ENCODE peak calls at places on chromosomes 4 and X, in six cellular contexts. G, V, W, Y, P and J are unnamed samples.
A peak's percentile ranks its signal among the peaks of the same experiment; 100 is the strongest.

GRCh38 chr4:94508256-94508655 is 56.5 kb downstream of the PDLIM5 start:
- DNase-seq in G (no peak), V (no peak), W (no peak), Y (no peak), P (peak; percentile 55), J (no peak)

GRCh38 chrX:22081475-22082092 is 49.5 kb downstream of the PHEX start:
- DNase-seq in G (no peak), V (peak; percentile 57), W (no peak), Y (peak; percentile 63), P (peak; percentile 73), J (peak; percentile 16)

GRCh38 chr4:138949866-138950265 is 65.7 kb upstream of the NOCT start:
- DNase-seq in G (no peak), V (no peak), W (no peak), Y (no peak), P (no peak), J (no peak)

GRCh38 chr4:102061133-102061532 is 270.6 kb downstream of the BANK1 start:
- DNase-seq in G (no peak), V (no peak), W (no peak), Y (no peak), P (no peak), J (no peak)

GRCh38 chr4:76585897-76586360 is 150.9 kb downstream of the SHROOM3 start:
- DNase-seq in G (peak; percentile 92), V (peak; percentile 93), W (no peak), Y (peak; percentile 94), P (no peak), J (peak; percentile 71)

GRCh38 chr4:7719354-7720174 is 220.1 kb downstream of the AFAP1 start:
- DNase-seq in G (no peak), V (peak; percentile 80), W (no peak), Y (peak; percentile 79), P (peak; percentile 29), J (no peak)

GRCh38 chr4:6763330-6763851 is 19.1 kb upstream of the KIAA0232 start:
- DNase-seq in G (peak; percentile 67), V (no peak), W (no peak), Y (peak; percentile 55), P (no peak), J (no peak)

GRCh38 chr4:20127626-20128025 is 124.1 kb upstream of the SLIT2 start:
- DNase-seq in G (no peak), V (no peak), W (no peak), Y (no peak), P (peak; percentile 2), J (peak; percentile 35)

GRCh38 chr4:7312691-7313090 is 120.4 kb downstream of the SORCS2 start:
- DNase-seq in G (no peak), V (no peak), W (no peak), Y (no peak), P (no peak), J (no peak)

GRCh38 chr4:108881190-108881589 is 118.3 kb upstream of the ETNPPL start:
- DNase-seq in G (no peak), V (no peak), W (peak; percentile 31), Y (no peak), P (peak; percentile 44), J (peak; percentile 98)

GRCh38 chrX:66632473-66632872 is 6.4 kb downstream of the EDA2R start:
- DNase-seq in G (no peak), V (no peak), W (no peak), Y (no peak), P (no peak), J (peak; percentile 24)

GRCh38 chr4:83438719-83439118 is 16.9 kb downstream of the HELQ start:
- DNase-seq in G (no peak), V (no peak), W (no peak), Y (no peak), P (no peak), J (no peak)

GRCh38 chrX:114712466-114712865 is 128.6 kb downstream of the HTR2C start:
- DNase-seq in G (no peak), V (no peak), W (no peak), Y (no peak), P (no peak), J (no peak)

DNA sequence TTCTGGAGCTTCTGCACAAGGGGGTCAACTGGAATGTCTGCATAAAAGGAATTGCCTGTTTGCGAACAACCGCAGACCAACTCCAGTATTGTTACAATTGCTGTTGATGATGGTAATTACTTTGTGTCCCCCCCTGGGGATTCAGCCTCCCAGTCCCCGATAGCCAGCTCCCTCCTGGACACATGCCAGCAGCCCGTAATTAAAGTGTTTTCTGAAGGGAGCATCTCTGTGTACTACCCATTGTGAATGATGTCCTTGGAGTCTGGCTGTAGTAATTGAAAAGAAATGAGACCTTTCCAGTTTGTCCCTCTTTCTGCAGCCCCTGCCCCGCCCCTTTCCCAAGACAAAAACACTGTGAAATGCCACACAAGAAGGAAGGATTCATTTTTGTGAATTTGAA is 377.1 kb upstream of the LCORL start:
- DNase-seq in G (no peak), V (no peak), W (no peak), Y (no peak), P (no peak), J (no peak)
- H3K4me3 ChIP-seq in G (no peak overlapping the region), V (no peak overlapping the region), W (no peak overlapping the region), Y (no peak overlapping the region), P (no peak overlapping the region), J (no peak overlapping the region)

GRCh38 chrX:14875624-14876023 is 2.4 kb downstream of the MOSPD2 start:
- DNase-seq in G (no peak), V (no peak), W (no peak), Y (no peak), P (no peak), J (no peak)

GRCh38 chrX:14872851-14873675 is at the start of the genes FANCB and MOSPD2:
- DNase-seq in G (peak; percentile 92), V (peak; percentile 96), W (peak; percentile 73), Y (peak; percentile 97), P (peak; percentile 93), J (peak; percentile 81)

GRCh38 chrX:14873676-14874049 is 442 bp downstream of the MOSPD2 start:
- DNase-seq in G (no peak), V (peak; percentile 8), W (no peak), Y (no peak), P (no peak), J (no peak)

GRCh38 chrX:14872355-14872754 is 514 bp downstream of the FANCB start:
- DNase-seq in G (no peak), V (no peak), W (no peak), Y (no peak), P (no peak), J (no peak)

DNA sequence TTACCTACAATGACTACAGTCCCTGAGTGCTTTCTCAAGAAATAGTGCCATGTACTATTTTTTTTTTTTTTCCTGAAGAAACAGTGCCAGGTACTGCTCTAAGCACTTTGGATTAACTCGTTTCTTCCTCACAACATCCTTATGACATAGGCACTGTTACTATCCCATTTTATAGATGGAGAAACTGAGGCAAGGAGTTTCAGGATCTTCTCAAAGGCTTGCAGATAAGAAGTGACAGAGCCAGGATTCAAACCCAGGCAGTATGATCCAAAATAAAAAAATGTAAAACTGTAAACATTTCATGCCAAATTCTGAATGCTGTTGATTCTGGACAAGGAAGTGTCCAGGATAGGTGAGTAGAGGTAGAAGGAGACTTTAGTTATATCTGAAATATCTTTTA is 1.1 kb downstream of the FANCB start:
- DNase-seq in G (no peak), V (no peak), W (no peak), Y (no peak), P (no peak), J (no peak)
- H3K4me3 ChIP-seq in G (no peak overlapping the region), V (no peak overlapping the region), W (no peak overlapping the region), Y (no peak overlapping the region), P (no peak overlapping the region), J (no peak overlapping the region)

GRCh38 chr4:168694669-168695068 is 197.8 kb downstream of the PALLD start:
- DNase-seq in G (no peak), V (peak; percentile 43), W (no peak), Y (no peak), P (peak; percentile 67), J (peak; percentile 92)

GRCh38 chr4:168691621-168692376 is 194.9 kb downstream of the PALLD start:
- DNase-seq in G (no peak), V (no peak), W (no peak), Y (no peak), P (no peak), J (no peak)

GRCh38 chr4:168695288-168695687 is 198.4 kb downstream of the PALLD start:
- DNase-seq in G (no peak), V (no peak), W (no peak), Y (no peak), P (no peak), J (no peak)

GRCh38 chr4:168696828-168697227 is 200.0 kb downstream of the PALLD start:
- DNase-seq in G (no peak), V (no peak), W (no peak), Y (no peak), P (no peak), J (no peak)

DNA sequence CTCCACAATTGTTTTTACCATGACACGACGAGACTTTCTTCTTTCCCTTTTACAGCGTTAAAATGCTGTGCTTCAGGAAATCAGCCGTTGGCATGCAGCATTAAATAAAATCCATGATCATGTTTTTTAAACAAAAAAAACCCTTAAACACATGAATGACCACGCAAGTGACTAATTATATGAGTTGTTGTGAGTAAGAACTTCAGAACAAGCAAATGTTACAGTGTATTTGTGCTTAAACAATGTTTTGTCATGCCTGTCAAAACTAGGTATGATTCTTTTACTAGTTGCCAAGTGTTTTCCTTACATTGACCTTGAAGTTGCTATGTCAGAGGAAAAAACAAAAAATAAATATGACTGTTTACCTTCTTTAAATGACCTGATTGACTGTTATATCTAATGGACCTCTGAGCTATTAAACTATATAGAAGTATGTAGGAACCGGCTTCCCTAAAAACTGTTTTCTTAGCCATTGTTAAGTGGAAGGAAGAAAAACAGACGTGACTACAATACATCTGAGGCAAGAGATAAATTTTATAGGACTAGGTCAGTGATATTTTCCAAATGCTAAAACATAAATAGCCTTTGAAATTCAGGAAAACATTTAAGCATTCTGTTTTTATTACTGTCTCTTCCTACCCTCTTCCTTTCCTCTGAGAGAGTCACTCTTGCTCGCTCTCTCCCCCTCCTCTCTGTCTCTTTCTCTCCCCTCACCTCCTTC is 197.1 kb downstream of the PALLD start:
- DNase-seq in G (no peak), V (no peak), W (no peak), Y (no peak), P (no peak), J (peak; percentile 27)
- H3K4me3 ChIP-seq in G (no peak overlapping the region), V (no peak overlapping the region), W (no peak overlapping the region), Y (no peak overlapping the region), P (no peak overlapping the region), J (no peak overlapping the region)

DNA sequence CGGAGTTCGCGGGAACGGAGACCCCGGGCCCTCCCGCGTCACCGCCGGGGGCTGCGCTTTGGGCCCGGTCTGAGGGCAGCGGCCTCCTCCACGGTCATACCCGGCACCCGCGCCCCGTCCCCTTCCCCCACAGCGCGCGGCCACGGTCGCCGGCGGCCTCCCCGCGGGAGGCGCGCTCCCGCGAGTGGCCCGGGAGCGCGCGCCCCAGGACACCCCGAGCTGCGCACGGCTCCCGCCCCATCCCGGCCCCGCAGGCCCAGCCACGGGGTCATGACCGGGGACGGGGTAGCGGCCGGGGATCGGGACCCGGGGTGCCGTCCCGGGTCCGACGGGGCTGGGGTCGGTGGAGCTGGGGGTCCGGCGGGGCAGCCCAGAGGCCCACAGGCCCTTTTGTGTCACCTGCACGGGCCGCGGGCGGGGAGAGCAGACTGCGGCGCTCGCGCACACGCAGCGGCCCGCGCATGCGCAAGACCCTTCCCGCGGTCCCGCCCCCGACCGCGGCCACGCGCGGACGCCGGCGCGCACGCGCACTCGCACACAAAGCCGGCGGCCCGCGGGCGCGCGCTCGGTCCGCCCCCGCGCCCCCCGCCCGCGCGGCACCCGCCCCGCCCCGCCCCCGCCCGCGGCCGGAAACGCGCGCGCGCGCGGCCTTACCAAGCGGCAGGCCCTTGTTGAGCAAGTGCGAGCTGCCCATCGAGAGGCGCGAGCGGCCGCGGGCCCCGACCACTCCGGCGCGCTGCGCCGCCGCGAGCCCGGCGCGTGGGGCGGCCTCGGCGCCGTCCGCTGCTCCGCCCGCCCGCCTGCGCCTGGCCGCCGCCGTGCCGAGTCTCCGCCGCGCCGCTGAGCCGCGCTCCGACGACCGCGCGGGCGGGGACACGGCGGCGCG is at the start of gene CTBP1:
- DNase-seq in G (peak; percentile 64), V (peak; percentile 96), W (peak; percentile 34), Y (peak; percentile 91), P (peak; percentile 84), J (peak; percentile 61)
- H3K4me3 ChIP-seq in G (peak within 1 kb of the TSS; percentile 77), V (peak within 1 kb of the TSS; percentile 98), W (peak within 1 kb of the TSS; percentile 77), Y (peak within 1 kb of the TSS; percentile 97), P (peak within 1 kb of the TSS; percentile 84), J (peak within 1 kb of the TSS; percentile 88)